ENCODE peak calls at places on chromosomes 6 and 20, in five cellular contexts. Z is foreskin fibroblast, K is heart right ventricle, G is endothelial cell, L is astrocyte of the spinal cord. E is an unnamed sample.

GRCh38 chr6:170464080-170464479 is 89.0 kb downstream of the PSMB1 start:
- DNase-seq in Z (no peak), K (no peak), G (no peak), L (no peak), E (no peak)

GRCh38 chr6:97849390-97849789 is 566.4 kb upstream of the MMS22L start:
- DNase-seq in Z (no peak), K (no peak), G (no peak), L (no peak), E (no peak)

GRCh38 chr6:70398783-70399730 is 14.3 kb upstream of the FAM135A start:
- DNase-seq in Z (peak; percentile 34), K (peak; percentile 13), G (no peak), L (peak; percentile 62), E (no peak)

GRCh38 chr20:40880063-40880715 is 148.4 kb upstream of the TOP1 start:
- DNase-seq in Z (no peak), K (no peak), G (no peak), L (no peak), E (no peak)

GRCh38 chr6:70651326-70651905 is 16.3 kb upstream of the SMAP1 start:
- DNase-seq in Z (no peak), K (no peak), G (no peak), L (no peak), E (peak; percentile 88)

GRCh38 chr6:133099573-133099972 is 141.6 kb upstream of the EYA4 start:
- DNase-seq in Z (peak; percentile 85), K (no peak), G (no peak), L (peak; percentile 93), E (no peak)

GRCh38 chr20:44247131-44247571 is at the start of gene GDAP1L1:
- DNase-seq in Z (peak; percentile 9), K (peak; percentile 32), G (peak; percentile 22), L (no peak), E (no peak)

GRCh38 chr20:35826361-35826760 is 54.5 kb downstream of the PHF20 start:
- DNase-seq in Z (no peak), K (no peak), G (no peak), L (no peak), E (no peak)

GRCh38 chr6:21742238-21742660 is 148.7 kb downstream of the SOX4 start:
- DNase-seq in Z (peak; percentile 76), K (no peak), G (no peak), L (peak; percentile 88), E (no peak)

GRCh38 chr6:93243379-93243778 is 176.0 kb downstream of the EPHA7 start:
- DNase-seq in Z (no peak), K (no peak), G (no peak), L (no peak), E (no peak)

GRCh38 chr20:31709939-31710338 is 12.7 kb downstream of the BCL2L1 start:
- DNase-seq in Z (no peak), K (no peak), G (no peak), L (no peak), E (no peak)

GRCh38 chr20:62454936-62455673 is 20.7 kb downstream of the GATA5 start:
- DNase-seq in Z (no peak), K (no peak), G (no peak), L (no peak), E (no peak)

GRCh38 chr6:158703840-158704822 is 54.3 kb downstream of the SYTL3 start:
- DNase-seq in Z (peak; percentile 87), K (peak; percentile 75), G (peak; percentile 88), L (peak; percentile 57), E (peak; percentile 78)

GRCh38 chr20:40855269-40855668 is 166.2 kb upstream of the MAFB start:
- DNase-seq in Z (no peak), K (no peak), G (no peak), L (no peak), E (no peak)

GRCh38 chr6:156970595-156971112 is 193.5 kb downstream of the ARID1B start:
- DNase-seq in Z (no peak), K (no peak), G (no peak), L (no peak), E (no peak)

GRCh38 chr6:5295612-5296011 is 34.3 kb downstream of the FARS2 start:
- DNase-seq in Z (no peak), K (no peak), G (no peak), L (peak; percentile 37), E (no peak)

GRCh38 chr6:24064832-24065231 is 61.2 kb upstream of the NRSN1 start:
- DNase-seq in Z (no peak), K (no peak), G (no peak), L (no peak), E (no peak)

GRCh38 chr6:6494677-6495076 is 93.8 kb upstream of the LY86 start:
- DNase-seq in Z (no peak), K (peak; percentile 55), G (peak; percentile 79), L (no peak), E (peak; percentile 72)

GRCh38 chr6:108762394-108762793 is 85.8 kb upstream of the ARMC2 start:
- DNase-seq in Z (no peak), K (peak; percentile 1), G (no peak), L (no peak), E (no peak)

GRCh38 chr6:111204305-111204704 is 117.0 kb downstream of the SLC16A10 start:
- DNase-seq in Z (no peak), K (no peak), G (no peak), L (no peak), E (no peak)

GRCh38 chr6:55293116-55293515 is 34.2 kb upstream of the GFRAL start:
- DNase-seq in Z (peak; percentile 20), K (no peak), G (no peak), L (peak; percentile 5), E (no peak)
- TF ChIP-seq CTCF in Z (peak; percentile 31), K (no peak), G (no peak), L (peak; percentile 25), E (no peak)

GRCh38 chr20:20051767-20052073 is 546 bp downstream of the CRNKL1 start:
- DNase-seq in Z (no peak), K (no peak), G (no peak), L (no peak), E (no peak)

GRCh38 chr20:20052074-20052970 is at the start of the genes CFAP61 and CRNKL1:
- DNase-seq in Z (peak; percentile 99), K (peak; percentile 97), G (peak; percentile 96), L (peak; percentile 97), E (peak; percentile 97)
- TF ChIP-seq CTCF in Z (no peak), K (no peak), G (no peak), L (no peak), E (no peak)

GRCh38 chr20:45890997-45891983 is at the start of the genes CTSA and NEURL2:
- DNase-seq in Z (peak; percentile 98), K (peak; percentile 94), G (peak; percentile 79), L (peak; percentile 90), E (peak; percentile 95)
- TF ChIP-seq CTCF in Z (no peak), K (no peak), G (no peak), L (no peak), E (no peak)

DNA sequence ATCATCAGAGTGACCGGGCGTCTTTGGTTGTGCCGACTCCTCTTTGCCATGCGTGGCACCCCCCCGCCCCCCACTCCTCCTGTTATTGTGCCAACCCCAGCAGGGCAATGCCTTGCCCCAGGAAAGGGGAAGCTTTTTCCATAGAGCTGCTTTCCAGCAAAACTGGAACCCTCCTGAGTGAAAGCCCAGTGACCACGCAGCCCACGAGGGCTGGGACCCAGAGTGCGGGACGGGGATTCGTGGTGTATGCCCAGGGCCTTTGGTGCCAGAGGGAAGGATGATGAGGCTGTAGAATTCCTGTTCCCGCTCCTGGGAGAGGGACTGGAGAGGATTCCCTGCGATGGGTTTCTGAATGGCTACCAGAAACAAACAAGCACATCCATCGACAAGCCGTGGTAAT is 116.8 kb upstream of the BACH2 start:
- DNase-seq in Z (no peak), K (no peak), G (no peak), L (no peak), E (no peak)
- TF ChIP-seq CTCF in Z (no peak), K (no peak), G (no peak), L (no peak), E (no peak)

DNA sequence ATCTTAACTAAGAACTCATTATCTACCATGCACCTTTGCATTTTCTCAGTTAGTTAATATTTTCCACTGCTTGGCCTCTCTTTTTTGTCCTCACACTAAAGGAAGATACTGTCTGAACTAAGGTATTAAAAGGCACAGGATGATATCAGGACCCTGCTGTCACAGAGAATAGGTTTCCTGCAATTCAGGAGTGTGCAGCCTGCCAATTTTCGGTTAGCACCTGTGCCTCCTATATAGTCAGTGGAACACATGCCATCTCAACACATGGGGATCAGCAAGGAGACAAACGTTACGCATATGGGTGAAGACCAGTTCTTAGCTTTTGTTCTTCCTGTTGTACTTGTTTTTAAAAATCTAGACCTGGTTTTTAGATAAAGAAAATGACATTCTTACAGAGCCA is 71.0 kb downstream of the FUT9 start:
- DNase-seq in Z (no peak), K (no peak), G (no peak), L (no peak), E (no peak)
- TF ChIP-seq CTCF in Z (no peak), K (no peak), G (no peak), L (no peak), E (no peak)

GRCh38 chr20:38935285-38935684 is 9.1 kb downstream of the FAM83D start:
- DNase-seq in Z (peak; percentile 45), K (no peak), G (no peak), L (peak; percentile 4), E (no peak)
- TF ChIP-seq CTCF in Z (peak; percentile 27), K (no peak), G (no peak), L (peak; percentile 10), E (no peak)

GRCh38 chr20:11716239-11716944 is 201.3 kb upstream of the BTBD3 start:
- DNase-seq in Z (peak; percentile 81), K (no peak), G (peak; percentile 48), L (peak; percentile 96), E (no peak)
- TF ChIP-seq CTCF in Z (peak; percentile 61), K (no peak), G (peak; percentile 40), L (peak; percentile 71), E (no peak)

GRCh38 chr6:139370707-139371345 is 3.6 kb downstream of the CITED2 start:
- DNase-seq in Z (peak; percentile 67), K (no peak), G (no peak), L (no peak), E (no peak)
- TF ChIP-seq CTCF in Z (no peak), K (no peak), G (no peak), L (no peak), E (no peak)

GRCh38 chr6:10401004-10401536 is 13.8 kb downstream of the TFAP2A start:
- DNase-seq in Z (peak; percentile 32), K (no peak), G (no peak), L (no peak), E (no peak)

GRCh38 chr6:10403385-10404106 is 11.3 kb downstream of the TFAP2A start:
- DNase-seq in Z (peak; percentile 88), K (no peak), G (no peak), L (no peak), E (no peak)

GRCh38 chr6:10400330-10400729 is 14.5 kb downstream of the TFAP2A start:
- DNase-seq in Z (peak; percentile 58), K (no peak), G (no peak), L (no peak), E (no peak)

GRCh38 chr6:10402648-10403311 is 12.1 kb downstream of the TFAP2A start:
- DNase-seq in Z (no peak), K (no peak), G (no peak), L (no peak), E (no peak)

GRCh38 chr6:10401632-10402223 is 13.1 kb downstream of the TFAP2A start:
- DNase-seq in Z (no peak), K (no peak), G (no peak), L (no peak), E (no peak)
- TF ChIP-seq CTCF in Z (no peak), K (no peak), G (no peak), L (no peak), E (no peak)

GRCh38 chr6:149925974-149926777 is 3.3 kb upstream of the RAET1G start:
- DNase-seq in Z (peak; percentile 92), K (peak; percentile 91), G (peak; percentile 93), L (peak; percentile 73), E (peak; percentile 93)
- TF ChIP-seq CTCF in Z (peak; percentile 92), K (peak; percentile 81), G (peak; percentile 79), L (peak; percentile 97), E (peak; percentile 75)